ENCODE peak calls at places on chromosome 16, in ten cellular contexts. K is adrenal gland; D is breast epithelium; C is neural progenitor cell; S is tibial nerve; H is fibroblast of lung; W is mucosa of descending colon; F is CD8-positive, alpha-beta T cell; Y is cardiac muscle cell; Z is IMR-90. I is an unnamed sample. For H3K4me1, the result is how much of the 10 kb centered on the place peaks cover.

GRCh38 chr16:15057755-15058417 is 2.0 kb upstream of the NTAN1 start:
- DNase-seq in W (peak), H (no peak), Y (no peak), D (no peak), S (no peak), Z (no peak), F (no peak), C (no peak), K (no peak), I (no peak)

GRCh38 chr16:73060948-73061495 is 13.1 kb upstream of the ZFHX3 start:
- DNase-seq in H (peak), C (peak), Y (no peak), K (no peak), F (no peak), W (no peak), Z (no peak), D (no peak), S (no peak), I (no peak)

GRCh38 chr16:10741844-10742243 is 1.8 kb upstream of the NUBP1 start:
- DNase-seq in Z (peak), F (no peak), H (peak), W (no peak), D (no peak), S (no peak), C (no peak), K (no peak), Y (peak), I (peak)

GRCh38 chr16:66275795-66276428 is 90.6 kb upstream of the CDH5 start:
- DNase-seq in W (peak), K (no peak), Z (peak), D (no peak), C (peak), S (no peak), Y (peak), F (no peak), H (peak), I (peak)

GRCh38 chr16:548586-548985 is 11.6 kb upstream of the PRR35 start:
- DNase-seq in Y (no peak), D (no peak), H (no peak), W (no peak), Z (no peak), K (no peak), S (no peak), F (no peak), C (no peak), I (no peak)

GRCh38 chr16:11639925-11640899 is 28.0 kb upstream of the SNN start:
- DNase-seq in K (peak), W (peak), C (peak), Z (peak), Y (peak), S (peak), F (no peak), H (peak), D (peak), I (peak)

GRCh38 chr16:68713430-68713829 is 23.7 kb upstream of the CDH1 start:
- DNase-seq in K (no peak), F (no peak), Y (no peak), D (no peak), C (no peak), S (no peak), H (no peak), Z (no peak), W (no peak), I (no peak)

GRCh38 chr16:10465821-10466220 is 80.0 kb downstream of the ATF7IP2 start:
- DNase-seq in Z (peak), H (no peak), W (no peak), F (no peak), S (no peak), Y (no peak), D (no peak), C (no peak), K (no peak), I (no peak)

GRCh38 chr16:76176616-76177015 is 100.6 kb upstream of the CNTNAP4 start:
- DNase-seq in Y (no peak), K (no peak), S (no peak), C (no peak), W (no peak), H (no peak), Z (no peak), F (no peak), D (no peak), I (no peak)

GRCh38 chr16:19384656-19385055 is 33.0 kb upstream of the TMC5 start:
- DNase-seq in D (peak), F (no peak), C (no peak), H (no peak), W (peak), Z (no peak), S (no peak), Y (no peak), K (no peak), I (no peak)

GRCh38 chr16:66899310-66899944 is 19.1 kb downstream of the PDP2 start:
- DNase-seq in Z (peak), F (no peak), D (no peak), C (no peak), Y (peak), W (no peak), K (peak), H (peak), S (no peak), I (no peak)

GRCh38 chr16:19691161-19691850 is 26.7 kb downstream of the KNOP1 start:
- DNase-seq in K (peak), F (no peak), C (no peak), D (peak), Y (no peak), S (no peak), Z (peak), H (no peak), W (no peak), I (no peak)

GRCh38 chr16:836221-836620 is 35.7 kb upstream of the GNG13 start:
- DNase-seq in C (no peak), K (no peak), F (no peak), H (no peak), Z (no peak), D (no peak), W (no peak), Y (no peak), S (no peak), I (no peak)

GRCh38 chr16:30805370-30806169 is 18.6 kb upstream of the ZNF629 start:
- DNase-seq in K (peak), S (peak), F (peak), H (peak), D (peak), W (peak), C (peak), Y (peak), Z (peak), I (peak)

GRCh38 chr16:30748634-30749445 is 615 bp downstream of the PHKG2 start:
- DNase-seq in W (peak), C (peak), D (no peak), K (peak), F (peak), S (no peak), H (peak), Z (peak), Y (peak), I (peak)

GRCh38 chr16:75593825-75594820 is 27.9 kb downstream of the GABARAPL2 start:
- DNase-seq in C (no peak), S (no peak), D (no peak), W (no peak), Z (peak), H (peak), Y (peak), K (no peak), F (no peak), I (no peak)

GRCh38 chr16:69927056-69927757 is 23.9 kb upstream of the CLEC18A start:
- DNase-seq in S (peak), F (no peak), Z (peak), D (no peak), W (no peak), C (no peak), H (peak), K (peak), Y (peak), I (no peak)

GRCh38 chr16:22425036-22425801 is 50.8 kb upstream of the CDR2 start:
- DNase-seq in W (peak), K (peak), H (peak), S (peak), F (no peak), Y (no peak), C (no peak), D (peak), Z (no peak), I (no peak)

GRCh38 chr16:27764427-27764826 is 214.5 kb downstream of the KATNIP start:
- DNase-seq in F (no peak), Z (no peak), C (no peak), H (no peak), S (no peak), D (no peak), K (no peak), W (no peak), Y (no peak), I (no peak)

GRCh38 chr16:72210571-72210970 is 38.6 kb upstream of the PMFBP1 start:
- DNase-seq in D (no peak), Z (no peak), C (no peak), H (no peak), F (no peak), K (no peak), W (no peak), S (no peak), Y (no peak), I (no peak)

DNA sequence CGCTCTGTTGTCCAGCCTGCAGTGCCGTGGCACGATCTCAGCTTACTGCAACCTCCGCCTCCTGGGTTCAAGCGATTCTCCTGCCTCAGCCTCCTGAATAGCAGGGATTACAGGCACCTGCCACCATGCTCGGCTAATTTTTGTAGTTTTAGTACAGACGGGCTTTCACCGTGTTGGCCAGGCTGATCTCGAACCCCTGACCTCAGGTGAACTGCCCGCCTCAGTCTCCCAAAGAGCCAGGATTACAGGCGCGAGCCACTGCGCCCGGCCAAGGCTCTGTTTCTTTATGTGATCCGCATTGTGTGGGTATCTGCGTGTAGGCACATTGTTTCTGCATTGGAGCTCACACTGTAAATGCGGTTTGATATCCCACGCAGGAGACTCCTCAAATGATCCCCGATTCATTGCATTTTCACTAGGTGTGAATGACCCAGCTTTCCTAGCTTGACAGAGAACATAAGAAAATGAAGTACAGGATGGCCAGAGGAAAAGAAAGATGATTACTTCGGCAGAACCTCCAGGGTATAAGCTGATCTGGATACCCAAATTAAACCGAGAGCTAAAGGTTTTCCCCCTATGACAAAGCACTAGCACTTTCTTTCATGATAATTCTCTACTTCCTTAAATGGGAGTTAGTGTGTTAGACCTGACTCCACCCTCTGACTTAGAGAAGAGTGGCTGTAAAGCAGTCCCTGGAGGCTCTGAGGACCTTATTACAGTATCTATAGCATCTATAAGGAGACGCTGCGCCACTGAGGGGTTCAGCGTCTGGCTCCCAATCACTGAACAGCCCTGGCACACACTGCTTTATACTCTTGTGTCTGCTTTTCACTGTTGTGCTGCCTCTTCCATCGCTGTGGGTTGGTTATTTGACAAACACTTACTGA is 17.3 kb downstream of the COTL1 start:
- DNase-seq in F (no peak), S (no peak), H (peak), Z (peak), D (no peak), Y (peak), W (no peak), K (no peak), C (no peak), I (no peak)
- H3K4me1 ChIP-seq in F (half or more), S (under half), H (half or more), Z (half or more), D (under half), Y (under half), W (under half), K (half or more), C (half or more), I (under half)

DNA sequence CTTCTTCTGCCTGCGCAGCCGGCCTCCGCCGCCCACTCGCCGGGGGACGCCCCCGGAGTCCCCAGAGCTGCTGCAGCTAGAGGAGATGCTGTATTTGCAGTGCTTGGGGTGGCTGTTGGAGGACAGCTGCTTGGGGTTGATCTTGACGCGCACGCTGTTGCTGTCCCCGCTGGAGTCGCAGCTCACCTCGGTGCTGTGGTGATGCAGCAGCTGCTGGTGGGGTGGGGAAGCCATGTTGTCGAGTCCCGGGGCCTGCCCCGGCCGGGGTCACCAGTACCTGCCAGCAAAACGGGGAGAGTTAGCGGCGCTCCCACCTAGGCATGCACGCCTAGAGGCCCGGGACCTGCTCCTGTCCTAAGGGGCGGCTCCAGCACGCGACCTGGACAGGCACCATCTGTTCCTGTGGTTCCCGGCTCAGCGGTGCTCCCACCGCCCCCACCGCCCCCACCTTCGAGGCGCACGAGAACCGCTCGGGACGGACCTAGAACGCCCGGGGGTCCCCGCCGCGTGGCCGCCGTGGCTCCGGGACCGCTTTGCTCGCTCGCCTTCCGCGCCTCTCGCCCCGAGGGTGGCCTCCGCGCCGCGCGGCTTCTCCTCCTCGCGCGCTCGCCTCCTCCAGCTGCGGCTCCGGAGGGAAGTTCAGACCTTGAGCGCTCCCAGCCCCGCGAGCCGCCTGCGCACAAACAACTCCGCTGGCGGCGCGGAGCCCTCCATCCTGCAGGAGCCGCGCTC is 867 bp downstream of the ADCY9 start:
- DNase-seq in C (peak), S (no peak), K (peak), W (peak), D (no peak), Z (peak), H (peak), F (peak), Y (peak), I (peak)
- TF ChIP-seq CTCF in C (no peak), S (no peak), K (no peak), W (no peak), D (no peak), Z (no peak), H (no peak), F (no peak), Y (no peak), I (no peak)

GRCh38 chr16:87335968-87336849 is 19.0 kb upstream of the C16orf95 start:
- DNase-seq in C (no peak), S (no peak), K (no peak), H (no peak), D (no peak), W (no peak), Z (no peak), Y (no peak), F (no peak), I (no peak)
- H3K4me1 ChIP-seq in C (under half), S (under half), K (under half), H (under half), D (under half), W (under half), Z (under half), Y (under half), F (under half), I (under half)

DNA sequence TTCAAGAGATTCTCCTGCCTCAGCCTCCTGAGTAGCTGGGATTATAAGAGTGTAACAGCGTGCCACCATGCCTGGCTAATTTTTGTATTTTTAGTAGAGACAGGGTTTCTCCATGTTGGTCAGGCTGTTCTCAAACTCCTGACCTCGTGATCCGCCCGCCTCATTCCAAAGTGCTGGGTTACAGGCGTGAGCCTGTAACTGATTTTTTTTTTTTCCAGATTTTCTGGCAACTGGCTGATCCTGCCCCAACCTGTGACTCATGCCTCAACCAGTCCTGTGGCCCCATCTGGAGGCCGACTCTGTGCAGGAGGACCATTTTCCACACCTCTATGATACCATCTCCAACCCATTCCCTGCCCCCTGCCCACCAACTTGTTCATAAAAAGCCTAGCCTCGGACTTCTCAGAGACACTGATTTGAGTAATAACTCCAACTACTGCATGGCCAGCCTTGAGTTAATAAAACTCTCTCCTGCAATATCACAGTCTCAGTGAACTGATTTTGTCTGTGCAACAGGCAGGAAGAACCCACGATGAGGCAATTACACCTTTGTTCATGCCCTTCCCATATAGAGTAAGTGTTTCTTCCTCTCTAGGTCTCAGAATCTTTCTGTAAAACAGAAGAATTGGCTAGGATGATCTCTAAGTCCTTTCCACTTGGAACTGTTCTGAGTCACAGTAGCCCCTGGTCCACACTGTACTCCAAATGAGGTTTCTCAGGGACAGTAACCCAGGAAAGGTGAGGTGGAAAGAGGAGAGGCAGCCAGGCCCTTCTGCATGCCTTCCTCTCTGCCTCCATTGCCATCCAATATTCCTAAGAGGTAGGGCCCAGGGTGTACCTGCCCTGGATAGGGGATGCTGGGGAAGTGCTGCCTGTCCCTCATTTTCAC is 8.8 kb upstream of the CNOT1 start:
- DNase-seq in Z (peak), D (peak), F (no peak), W (peak), Y (peak), H (peak), C (peak), K (peak), S (no peak), I (peak)
- TF ChIP-seq CTCF in Z (peak), D (no peak), F (no peak), W (no peak), Y (peak), H (peak), C (peak), K (peak), S (peak), I (peak)

GRCh38 chr16:87824991-87825841 is 44.1 kb downstream of the SLC7A5 start:
- DNase-seq in Z (no peak), F (no peak), H (no peak), D (no peak), C (no peak), Y (no peak), S (no peak), W (no peak), K (no peak), I (no peak)
- H3K4me1 ChIP-seq in Z (under half), F (under half), H (under half), D (under half), C (half or more), Y (under half), S (under half), W (under half), K (under half), I (under half)

DNA sequence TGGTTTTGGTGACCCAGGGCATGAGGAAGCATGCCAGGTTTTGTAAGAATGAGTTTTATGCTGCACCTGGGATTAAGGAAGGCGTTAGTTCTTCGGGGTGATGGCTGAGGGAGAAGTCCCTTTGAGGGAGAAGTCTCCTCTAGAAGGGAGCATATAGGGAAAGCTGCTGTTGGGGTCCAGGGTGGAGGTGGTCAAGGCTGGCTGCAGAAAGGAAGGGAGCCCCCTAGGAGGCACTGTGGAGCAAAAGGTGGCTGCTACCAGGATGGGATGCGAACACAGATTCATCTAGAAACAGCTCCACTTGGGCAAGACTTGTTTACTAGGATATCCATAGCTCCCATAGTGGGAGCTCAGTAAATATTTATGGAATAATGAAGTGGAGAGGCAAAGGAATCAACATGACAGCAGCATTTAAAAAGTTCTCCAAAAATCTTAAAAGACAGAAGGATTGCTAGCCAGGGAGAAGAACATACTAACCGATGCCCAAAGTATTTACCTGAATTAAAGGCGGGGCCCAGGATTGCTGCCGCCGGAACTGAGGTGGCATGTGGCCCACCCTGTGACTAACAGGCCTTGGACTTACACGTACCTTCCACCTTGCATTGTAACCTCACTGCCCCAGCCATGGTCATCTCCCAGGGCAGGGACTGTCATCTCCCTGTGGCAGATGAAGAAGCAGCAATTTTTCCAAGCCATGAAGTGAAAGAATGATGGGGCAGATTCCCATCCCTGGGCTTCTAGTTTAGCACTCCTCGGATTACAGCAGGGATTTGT is 7.1 kb upstream of the LPCAT2 start:
- DNase-seq in F (no peak), H (no peak), D (no peak), C (peak), K (no peak), Z (no peak), S (no peak), Y (peak), W (no peak), I (no peak)
- TF ChIP-seq CTCF in F (no peak), H (peak), D (no peak), C (peak), K (no peak), Z (peak), S (no peak), Y (peak), W (no peak), I (peak)

DNA sequence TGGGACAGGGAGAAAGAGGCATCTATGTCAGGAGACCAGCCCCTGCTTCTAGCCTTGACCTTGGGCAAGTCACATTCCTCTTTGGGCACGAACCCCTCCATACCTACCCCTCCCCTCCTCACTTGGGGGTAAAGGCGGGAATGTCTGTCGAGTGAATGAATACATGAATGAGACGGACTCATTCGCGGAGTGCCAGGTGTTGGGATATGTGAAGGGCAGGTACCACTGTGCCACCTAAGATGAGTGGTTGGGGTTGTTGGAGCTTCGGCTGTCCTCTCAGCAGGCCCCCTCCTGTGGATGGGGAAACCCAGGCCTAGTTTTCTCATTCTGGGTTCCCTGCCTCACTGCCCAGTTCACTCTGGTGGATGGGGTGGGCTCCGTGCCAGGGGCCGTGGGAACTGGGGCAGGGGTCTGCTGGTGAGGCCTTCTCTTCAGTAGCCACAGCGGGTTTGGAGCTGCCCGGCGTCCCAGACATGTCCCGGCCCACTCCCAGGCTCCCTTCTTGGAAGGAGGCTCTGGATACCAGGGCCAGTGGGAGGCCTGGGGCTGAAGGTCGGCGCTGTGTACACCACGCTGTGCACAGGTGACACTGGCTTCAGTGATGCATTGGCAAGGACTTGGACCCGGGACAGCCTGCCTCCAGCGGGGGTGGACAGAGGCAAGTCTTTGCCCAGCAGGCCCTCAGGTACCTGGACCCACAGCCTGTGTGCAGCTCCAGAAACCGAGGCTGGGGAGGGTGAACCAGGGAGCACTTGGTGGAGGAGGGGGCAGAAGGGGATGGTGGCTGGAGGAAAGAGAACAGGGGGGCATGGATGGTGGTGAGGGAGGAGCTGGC is 5.6 kb downstream of the GLIS2 start:
- DNase-seq in S (no peak), H (no peak), C (no peak), W (no peak), D (no peak), F (no peak), Z (no peak), K (peak), Y (no peak), I (no peak)
- H3K4me1 ChIP-seq in S (under half), H (under half), C (under half), W (under half), D (under half), F (under half), Z (under half), K (half or more), Y (half or more), I (under half)